ENCODE peak calls at places on chromosomes 5 and 9, in ten cellular contexts. F, K, W, O, U, T, C, Z, N and S are unnamed samples. For H3K36me3, the result is how much of the 10 kb centered on the place peaks cover.

GRCh38 chr9:91451431-91452270 is 28.0 kb upstream of the NFIL3 start:
- DNase-seq in U (no peak), F (no peak), O (no peak), N (no peak), T (no peak), K (no peak), Z (no peak), W (peak), C (no peak), S (no peak)

GRCh38 chr9:114372971-114373591 is 14.7 kb downstream of the AKNA start:
- DNase-seq in K (no peak), F (peak), Z (no peak), N (peak), T (peak), O (no peak), W (no peak), U (peak), C (no peak), S (peak)

GRCh38 chr5:45038366-45038987 is 229.7 kb downstream of the MRPS30 start:
- DNase-seq in Z (no peak), C (peak), T (no peak), N (no peak), U (no peak), O (no peak), W (peak), K (no peak), F (no peak), S (no peak)

GRCh38 chr5:78738693-78739300 is 90.2 kb upstream of the LHFPL2 start:
- DNase-seq in W (no peak), U (peak), Z (no peak), T (no peak), C (no peak), F (peak), N (no peak), K (no peak), O (no peak), S (no peak)

GRCh38 chr5:60024104-60024503 is 130.6 kb upstream of the PDE4D start:
- DNase-seq in T (no peak), Z (no peak), U (no peak), K (no peak), N (no peak), W (no peak), O (no peak), F (no peak), C (no peak), S (no peak)

GRCh38 chr5:141716009-141716408 is 34.0 kb upstream of the ARAP3 start:
- DNase-seq in C (no peak), U (no peak), O (no peak), N (no peak), F (no peak), K (no peak), T (no peak), W (no peak), Z (no peak), S (no peak)

GRCh38 chr9:75086443-75087278 is 1.3 kb downstream of the NMRK1 start:
- DNase-seq in C (no peak), W (no peak), Z (no peak), F (peak), N (peak), T (no peak), K (no peak), O (peak), U (peak), S (no peak)

GRCh38 chr5:138459311-138459710 is 6.0 kb upstream of the EGR1 start:
- DNase-seq in N (no peak), O (no peak), T (no peak), Z (no peak), W (no peak), K (no peak), F (peak), C (no peak), U (no peak), S (no peak)

GRCh38 chr9:77375956-77376532 is 198.7 kb downstream of the VPS13A start:
- DNase-seq in W (peak), Z (no peak), O (no peak), C (no peak), T (no peak), U (no peak), N (no peak), K (no peak), F (no peak), S (no peak)

GRCh38 chr5:107470007-107470582 is 200.6 kb downstream of the EFNA5 start:
- DNase-seq in O (no peak), Z (no peak), U (no peak), T (no peak), C (no peak), W (peak), F (no peak), N (no peak), K (no peak), S (no peak)

GRCh38 chr5:28542968-28543367 is 1504.6 kb upstream of the CDH9 start:
- DNase-seq in U (no peak), C (no peak), K (no peak), W (peak), O (no peak), N (no peak), F (no peak), T (no peak), Z (no peak), S (no peak)

GRCh38 chr5:32153723-32154122 is 20.4 kb downstream of the GOLPH3 start:
- DNase-seq in F (no peak), O (no peak), K (no peak), U (no peak), Z (no peak), T (no peak), C (no peak), W (peak), N (no peak), S (no peak)

GRCh38 chr5:170306381-170306790 is 8.8 kb upstream of the LCP2 start:
- DNase-seq in O (peak), N (no peak), K (no peak), C (peak), W (peak), T (no peak), F (peak), U (peak), Z (no peak), S (peak)

GRCh38 chr5:171434874-171435273 is 15.4 kb downstream of the FGF18 start:
- DNase-seq in C (no peak), N (no peak), K (no peak), O (no peak), Z (no peak), T (no peak), W (no peak), U (no peak), F (no peak), S (no peak)

DNA sequence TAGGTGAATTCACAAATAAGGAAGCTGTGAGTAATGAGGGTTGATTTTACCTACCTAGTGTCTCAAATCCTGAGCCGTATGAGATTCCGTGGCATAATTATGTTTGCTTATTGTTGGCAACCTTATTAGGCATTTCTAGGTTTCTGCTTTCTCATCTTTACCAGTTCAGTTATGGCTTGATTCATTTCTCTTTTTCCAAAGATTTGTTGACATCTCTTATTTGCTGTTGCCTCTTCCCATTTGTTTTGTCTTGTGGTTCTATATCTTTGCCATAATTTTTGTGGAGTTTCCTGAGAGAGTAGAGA is 470 bp downstream of the IL31RA start:
- DNase-seq in K (no peak), C (no peak), W (no peak), U (no peak), T (no peak), O (no peak), F (no peak), N (no peak), Z (no peak), S (no peak)
- H3K4me3 ChIP-seq in K (no peak), C (no peak), W (no peak), U (no peak), T (no peak), O (no peak), F (no peak), N (no peak), Z (no peak), S (no peak)

GRCh38 chr5:177523711-177524538 is 7.2 kb upstream of the DDX41 start:
- DNase-seq in W (no peak), T (no peak), O (no peak), U (no peak), C (no peak), Z (no peak), N (peak), K (no peak), F (no peak), S (no peak)

GRCh38 chr5:177526191-177526590 is 9.4 kb upstream of the DDX41 start:
- DNase-seq in K (no peak), Z (no peak), T (no peak), F (no peak), C (no peak), U (no peak), O (no peak), N (no peak), W (no peak), S (no peak)

GRCh38 chr5:177526791-177527190 is 10.0 kb upstream of the DDX41 start:
- DNase-seq in F (no peak), K (no peak), O (no peak), N (no peak), U (no peak), C (no peak), W (no peak), T (no peak), Z (no peak), S (no peak)

GRCh38 chr5:177524941-177525655 is 8.3 kb upstream of the DDX41 start:
- DNase-seq in O (no peak), W (no peak), N (no peak), Z (no peak), K (no peak), C (no peak), F (no peak), T (no peak), U (no peak), S (peak)

DNA sequence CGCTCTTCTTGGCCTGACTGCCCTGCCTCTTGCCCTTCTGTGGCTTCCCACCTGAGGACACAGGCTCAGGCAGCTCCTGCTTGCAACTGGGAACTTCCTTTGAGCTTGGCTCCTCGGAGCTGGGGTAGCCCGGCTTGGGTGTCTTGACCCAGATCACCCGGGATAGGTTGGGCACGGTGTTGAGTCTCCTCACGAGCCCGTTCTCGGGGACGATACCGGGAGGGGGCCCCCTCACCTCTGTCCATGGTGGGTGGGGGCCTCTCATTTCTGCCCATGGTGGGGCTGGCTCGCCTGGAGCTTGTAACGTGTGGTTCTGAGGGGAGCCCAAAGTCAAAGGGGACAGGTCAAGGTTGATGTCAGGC is 7.8 kb upstream of the DDX41 start:
- DNase-seq in C (no peak), Z (no peak), K (no peak), F (no peak), U (no peak), O (no peak), T (no peak), W (no peak), N (no peak), S (no peak)
- H3K36me3 ChIP-seq in C (half or more), Z (half or more), K (half or more), F (half or more), U (under half), O (under half), T (under half), W (half or more), N (half or more), S (under half)

DNA sequence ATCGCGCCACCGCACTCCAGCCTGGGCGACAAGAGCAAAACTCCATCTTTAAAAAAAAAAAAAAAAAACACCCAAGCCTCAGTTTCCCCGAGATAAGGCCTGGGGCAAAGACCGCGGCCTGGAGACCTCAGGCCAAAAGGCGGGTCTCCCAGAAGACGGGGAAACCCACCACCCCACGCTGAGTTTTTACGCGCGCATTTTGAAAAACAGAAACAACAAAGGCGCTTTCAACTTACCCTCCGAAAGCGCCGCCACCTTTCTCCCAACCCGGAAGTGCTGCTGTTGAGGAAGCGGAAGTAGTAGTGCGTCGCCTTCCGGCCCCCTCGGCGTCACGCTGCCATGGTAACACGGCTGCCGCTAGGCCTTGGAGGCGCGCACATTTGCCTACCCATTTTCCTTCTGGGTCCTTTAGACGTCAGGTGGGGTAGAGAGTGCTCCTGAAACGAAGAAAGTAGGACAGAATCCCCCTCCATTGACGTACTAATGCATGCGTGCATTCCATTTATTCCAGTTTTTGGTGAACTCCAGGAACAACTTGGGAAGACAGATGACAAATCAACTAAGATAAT is at the start of gene TTF1:
- DNase-seq in U (peak), K (peak), C (peak), N (peak), W (peak), F (peak), Z (no peak), O (peak), T (peak), S (peak)
- TF ChIP-seq POLR2A in U (no peak), K (no peak), C (peak), N (no peak), W (peak), F (no peak), Z (no peak), O (no peak), T (no peak), S (no peak)

GRCh38 chr9:130446111-130446861 is 1.5 kb downstream of the ASS1 start:
- DNase-seq in N (peak), O (peak), K (no peak), T (no peak), U (peak), W (peak), C (peak), F (peak), Z (no peak), S (peak)
- H3K4me3 ChIP-seq in N (peak), O (peak), K (peak), T (peak), U (no peak), W (no peak), C (no peak), F (peak), Z (peak), S (peak)

GRCh38 chr9:127739614-127740322 is 4.7 kb upstream of the TOR2A start:
- DNase-seq in F (no peak), K (no peak), W (no peak), U (no peak), N (no peak), T (no peak), O (peak), C (no peak), Z (no peak), S (no peak)

GRCh38 chr9:127735530-127736176 is 559 bp upstream of the TOR2A start:
- DNase-seq in T (no peak), F (no peak), Z (no peak), O (no peak), C (no peak), K (no peak), U (no peak), N (no peak), W (no peak), S (no peak)

GRCh38 chr9:127741831-127742434 is 6.8 kb upstream of the TOR2A start:
- DNase-seq in W (no peak), Z (no peak), F (peak), K (no peak), T (no peak), U (peak), C (peak), N (peak), O (peak), S (peak)

GRCh38 chr9:127734747-127735529 is at the start of gene TOR2A:
- DNase-seq in O (peak), K (peak), U (peak), F (peak), N (peak), C (peak), Z (no peak), W (peak), T (peak), S (peak)

DNA sequence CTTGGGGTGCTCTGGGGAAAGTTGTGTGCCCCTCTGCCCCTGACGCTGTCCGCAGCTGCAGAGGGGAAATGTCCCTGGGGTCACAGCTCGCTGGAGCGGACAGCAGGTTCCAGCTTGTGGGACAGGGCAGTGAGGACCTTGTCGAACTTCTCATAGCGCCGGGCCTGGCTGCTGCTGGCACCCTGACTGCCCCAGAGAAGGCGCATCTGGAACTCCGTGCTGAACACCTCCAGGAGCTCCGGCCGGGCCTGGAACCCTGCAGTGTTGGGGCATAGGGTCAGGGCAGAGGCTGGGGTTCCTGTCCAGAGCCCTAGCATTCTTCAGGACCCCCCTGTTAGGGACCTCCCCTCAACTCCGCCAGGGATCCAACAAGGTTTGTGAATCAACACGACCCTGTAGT is 3.6 kb upstream of the TOR2A start:
- DNase-seq in K (no peak), F (no peak), T (no peak), W (no peak), N (no peak), Z (no peak), C (no peak), U (no peak), O (no peak), S (no peak)
- H3K36me3 ChIP-seq in K (under half), F (under half), T (under half), W (under half), N (under half), Z (under half), C (under half), U (under half), O (under half), S (under half)

DNA sequence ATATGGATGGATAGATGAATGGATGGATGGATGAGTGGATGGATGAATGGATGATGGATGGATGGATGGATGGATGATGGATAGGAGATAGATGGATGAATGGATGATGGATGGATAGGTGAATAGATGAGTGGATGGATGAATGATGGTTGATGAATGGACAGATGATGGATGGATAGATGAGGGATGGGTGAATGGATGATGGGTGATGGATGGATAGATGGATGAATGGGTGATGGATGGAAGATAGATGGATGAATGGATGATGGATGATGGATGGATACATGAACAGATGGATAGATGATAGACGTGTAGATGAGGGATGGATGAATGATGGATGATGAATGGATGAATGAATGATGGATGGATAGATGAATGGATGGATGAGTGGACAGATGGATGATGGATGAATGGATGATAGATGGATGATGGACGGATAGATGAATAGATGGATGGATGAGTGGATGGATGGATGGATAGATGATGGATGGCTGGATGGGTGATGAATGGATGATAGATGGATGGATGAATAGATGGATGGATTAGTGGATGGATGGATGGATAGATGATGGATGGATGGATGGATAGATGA is 53.8 kb downstream of the OLFM1 start:
- DNase-seq in O (no peak), K (no peak), W (no peak), Z (no peak), U (no peak), C (no peak), F (no peak), T (no peak), N (no peak), S (no peak)
- TF ChIP-seq POLR2A in O (no peak), K (no peak), W (no peak), Z (no peak), U (no peak), C (no peak), F (no peak), T (no peak), N (no peak), S (no peak)

DNA sequence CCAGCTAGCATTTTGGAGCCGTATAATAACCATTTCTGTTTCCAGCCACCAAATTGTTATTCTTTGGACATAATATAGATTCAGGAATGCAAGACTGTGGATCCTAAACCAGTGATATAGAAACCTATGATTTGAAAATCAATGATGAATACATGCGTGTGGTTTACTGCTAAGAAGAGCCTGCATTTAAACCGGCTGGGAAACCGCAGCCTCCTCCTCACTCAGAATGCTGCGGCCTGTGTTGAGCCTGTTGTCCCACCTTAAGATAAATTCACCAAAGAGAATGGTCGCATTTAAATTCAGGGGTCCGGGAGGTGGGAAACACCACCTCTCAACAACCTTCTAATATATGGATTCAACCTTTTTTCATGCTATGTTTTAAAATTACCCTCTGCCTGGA is 148.0 kb downstream of the MEF2C start:
- DNase-seq in Z (no peak), F (no peak), N (no peak), W (no peak), C (no peak), U (no peak), K (no peak), T (no peak), O (no peak), S (no peak)
- H3K4me3 ChIP-seq in Z (no peak), F (no peak), N (no peak), W (no peak), C (no peak), U (no peak), K (no peak), T (no peak), O (no peak), S (no peak)

DNA sequence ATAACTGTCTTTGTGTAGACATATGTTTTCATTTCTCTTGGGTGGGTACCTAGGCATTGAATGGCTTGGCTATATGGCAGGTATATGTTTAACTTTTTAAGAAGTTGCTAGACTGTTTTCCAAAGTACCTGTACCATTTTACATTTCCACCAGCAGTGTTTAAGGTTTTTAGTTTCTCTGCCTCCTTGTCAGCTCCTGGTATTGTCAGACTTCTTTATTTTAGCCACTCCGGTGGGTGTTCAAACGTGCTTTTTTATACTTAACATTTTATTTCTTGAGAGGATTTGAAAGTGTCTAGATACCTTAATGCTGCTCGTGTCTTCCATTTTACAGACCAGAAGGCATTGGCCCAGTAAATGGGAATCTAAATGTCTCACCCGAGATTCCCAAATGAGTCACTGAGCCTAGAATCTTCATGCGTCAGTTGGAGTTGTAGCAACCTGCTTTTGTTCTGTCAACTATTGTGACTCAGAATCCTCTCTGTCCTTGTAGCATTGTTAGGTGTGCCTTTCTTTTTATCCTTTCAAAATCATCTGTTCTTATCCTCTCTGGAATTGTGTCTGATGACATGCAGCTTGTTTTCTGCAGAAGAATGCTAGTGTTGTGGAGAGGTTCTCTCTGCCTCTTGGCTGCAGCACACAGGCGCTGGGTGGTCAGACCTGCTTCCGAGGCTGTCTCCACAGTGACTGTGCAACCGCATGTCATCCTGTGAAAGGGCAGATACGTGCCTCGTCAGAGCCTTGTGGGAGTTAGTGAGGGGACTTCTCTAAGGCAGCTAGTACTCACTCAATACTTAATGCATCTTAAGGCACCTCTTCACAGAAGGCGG is 291.8 kb downstream of the AOPEP start:
- DNase-seq in W (peak), F (no peak), Z (no peak), K (no peak), C (no peak), O (no peak), T (no peak), U (peak), N (no peak), S (peak)
- H3K36me3 ChIP-seq in W (under half), F (half or more), Z (under half), K (under half), C (under half), O (under half), T (under half), U (under half), N (half or more), S (under half)